ENCODE peak calls at places on chromosomes 6 and 20, in eight cellular contexts. One of them, this sample, is unnamed.

GRCh38 chr6:45709834-45710233 is 305.8 kb downstream of the CLIC5 start:
- DNase-seq in NCI-H2171: no peak
- DNase-seq in substantia nigra: no peak
- DNase-seq in activated CD4-positive, alpha-beta T cell treated with anti-CD3 and anti-CD28 coated beads for 24 hours: peak
- DNase-seq in iPS DF 19.7: no peak
- DNase-seq in Ammon's horn: no peak
- DNase-seq in NCI-H1694 treated with DMSO at 0.1 percent for 48 hours: no peak
- DNase-seq in fibroblast of pulmonary artery: peak
- DNase-seq in this sample: no peak

GRCh38 chr20:17481661-17482060 is 49.5 kb downstream of the BFSP1 start:
- DNase-seq in NCI-H2171: no peak
- DNase-seq in substantia nigra: no peak
- DNase-seq in activated CD4-positive, alpha-beta T cell treated with anti-CD3 and anti-CD28 coated beads for 24 hours: no peak
- DNase-seq in iPS DF 19.7: no peak
- DNase-seq in Ammon's horn: no peak
- DNase-seq in NCI-H1694 treated with DMSO at 0.1 percent for 48 hours: no peak
- DNase-seq in fibroblast of pulmonary artery: no peak
- DNase-seq in this sample: no peak

GRCh38 chr6:53986165-53986720 is 125.0 kb upstream of the MLIP start:
- DNase-seq in NCI-H2171: no peak
- DNase-seq in substantia nigra: no peak
- DNase-seq in activated CD4-positive, alpha-beta T cell treated with anti-CD3 and anti-CD28 coated beads for 24 hours: no peak
- DNase-seq in iPS DF 19.7: no peak
- DNase-seq in Ammon's horn: peak
- DNase-seq in NCI-H1694 treated with DMSO at 0.1 percent for 48 hours: peak
- DNase-seq in fibroblast of pulmonary artery: peak
- DNase-seq in this sample: peak

GRCh38 chr20:61915101-61915500 is 150.6 kb downstream of the TAF4 start:
- DNase-seq in NCI-H2171: no peak
- DNase-seq in substantia nigra: no peak
- DNase-seq in activated CD4-positive, alpha-beta T cell treated with anti-CD3 and anti-CD28 coated beads for 24 hours: no peak
- DNase-seq in iPS DF 19.7: no peak
- DNase-seq in Ammon's horn: no peak
- DNase-seq in NCI-H1694 treated with DMSO at 0.1 percent for 48 hours: no peak
- DNase-seq in fibroblast of pulmonary artery: no peak
- DNase-seq in this sample: no peak

GRCh38 chr6:106631356-106631755 is 2.0 kb downstream of the QRSL1 start:
- DNase-seq in NCI-H2171: no peak
- DNase-seq in substantia nigra: no peak
- DNase-seq in activated CD4-positive, alpha-beta T cell treated with anti-CD3 and anti-CD28 coated beads for 24 hours: no peak
- DNase-seq in iPS DF 19.7: no peak
- DNase-seq in Ammon's horn: no peak
- DNase-seq in NCI-H1694 treated with DMSO at 0.1 percent for 48 hours: no peak
- DNase-seq in fibroblast of pulmonary artery: peak
- DNase-seq in this sample: peak

GRCh38 chr6:31901415-31901952 is 402 bp downstream of the ZBTB12 start:
- DNase-seq in NCI-H2171: peak
- DNase-seq in substantia nigra: peak
- DNase-seq in activated CD4-positive, alpha-beta T cell treated with anti-CD3 and anti-CD28 coated beads for 24 hours: peak
- DNase-seq in iPS DF 19.7: no peak
- DNase-seq in Ammon's horn: peak
- DNase-seq in NCI-H1694 treated with DMSO at 0.1 percent for 48 hours: no peak
- DNase-seq in fibroblast of pulmonary artery: peak
- DNase-seq in this sample: peak

GRCh38 chr6:514396-514973 is 122.9 kb downstream of the IRF4 start:
- DNase-seq in NCI-H2171: no peak
- DNase-seq in substantia nigra: no peak
- DNase-seq in activated CD4-positive, alpha-beta T cell treated with anti-CD3 and anti-CD28 coated beads for 24 hours: no peak
- DNase-seq in iPS DF 19.7: no peak
- DNase-seq in Ammon's horn: no peak
- DNase-seq in NCI-H1694 treated with DMSO at 0.1 percent for 48 hours: no peak
- DNase-seq in fibroblast of pulmonary artery: no peak
- DNase-seq in this sample: no peak

GRCh38 chr20:37328149-37328945 is 17.6 kb upstream of the SRC start:
- DNase-seq in NCI-H2171: no peak
- DNase-seq in substantia nigra: no peak
- DNase-seq in activated CD4-positive, alpha-beta T cell treated with anti-CD3 and anti-CD28 coated beads for 24 hours: no peak
- DNase-seq in iPS DF 19.7: no peak
- DNase-seq in Ammon's horn: no peak
- DNase-seq in NCI-H1694 treated with DMSO at 0.1 percent for 48 hours: no peak
- DNase-seq in fibroblast of pulmonary artery: no peak
- DNase-seq in this sample: no peak

GRCh38 chr20:16978497-16978896 is 230.3 kb downstream of the OTOR start:
- DNase-seq in NCI-H2171: no peak
- DNase-seq in substantia nigra: no peak
- DNase-seq in activated CD4-positive, alpha-beta T cell treated with anti-CD3 and anti-CD28 coated beads for 24 hours: no peak
- DNase-seq in iPS DF 19.7: no peak
- DNase-seq in Ammon's horn: no peak
- DNase-seq in NCI-H1694 treated with DMSO at 0.1 percent for 48 hours: no peak
- DNase-seq in fibroblast of pulmonary artery: no peak
- DNase-seq in this sample: no peak

GRCh38 chr6:109944448-109944847 is 33.7 kb upstream of the GPR6 start:
- DNase-seq in NCI-H2171: no peak
- DNase-seq in substantia nigra: no peak
- DNase-seq in activated CD4-positive, alpha-beta T cell treated with anti-CD3 and anti-CD28 coated beads for 24 hours: no peak
- DNase-seq in iPS DF 19.7: peak
- DNase-seq in Ammon's horn: no peak
- DNase-seq in NCI-H1694 treated with DMSO at 0.1 percent for 48 hours: no peak
- DNase-seq in fibroblast of pulmonary artery: no peak
- DNase-seq in this sample: no peak

GRCh38 chr6:145028144-145028818 is 707.0 kb downstream of the EPM2A start:
- DNase-seq in NCI-H2171: no peak
- DNase-seq in substantia nigra: no peak
- DNase-seq in activated CD4-positive, alpha-beta T cell treated with anti-CD3 and anti-CD28 coated beads for 24 hours: no peak
- DNase-seq in iPS DF 19.7: peak
- DNase-seq in Ammon's horn: peak
- DNase-seq in NCI-H1694 treated with DMSO at 0.1 percent for 48 hours: no peak
- DNase-seq in fibroblast of pulmonary artery: peak
- DNase-seq in this sample: peak

GRCh38 chr6:18034798-18035202 is 47.4 kb upstream of the KIF13A start:
- DNase-seq in NCI-H2171: no peak
- DNase-seq in substantia nigra: no peak
- DNase-seq in activated CD4-positive, alpha-beta T cell treated with anti-CD3 and anti-CD28 coated beads for 24 hours: no peak
- DNase-seq in iPS DF 19.7: no peak
- DNase-seq in Ammon's horn: no peak
- DNase-seq in NCI-H1694 treated with DMSO at 0.1 percent for 48 hours: no peak
- DNase-seq in fibroblast of pulmonary artery: peak
- DNase-seq in this sample: peak

GRCh38 chr6:36479256-36479655 is 36.5 kb downstream of the KCTD20 start:
- DNase-seq in NCI-H2171: no peak
- DNase-seq in substantia nigra: no peak
- DNase-seq in activated CD4-positive, alpha-beta T cell treated with anti-CD3 and anti-CD28 coated beads for 24 hours: no peak
- DNase-seq in iPS DF 19.7: no peak
- DNase-seq in Ammon's horn: no peak
- DNase-seq in NCI-H1694 treated with DMSO at 0.1 percent for 48 hours: no peak
- DNase-seq in fibroblast of pulmonary artery: no peak
- DNase-seq in this sample: no peak

GRCh38 chr6:56637640-56638039 is 5.0 kb downstream of the DST start:
- DNase-seq in NCI-H2171: no peak
- DNase-seq in substantia nigra: no peak
- DNase-seq in activated CD4-positive, alpha-beta T cell treated with anti-CD3 and anti-CD28 coated beads for 24 hours: no peak
- DNase-seq in iPS DF 19.7: peak
- DNase-seq in Ammon's horn: peak
- DNase-seq in NCI-H1694 treated with DMSO at 0.1 percent for 48 hours: peak
- DNase-seq in fibroblast of pulmonary artery: peak
- DNase-seq in this sample: peak

GRCh38 chr6:42294759-42295158 is 77.1 kb upstream of the MRPS10 start:
- DNase-seq in NCI-H2171: no peak
- DNase-seq in substantia nigra: no peak
- DNase-seq in activated CD4-positive, alpha-beta T cell treated with anti-CD3 and anti-CD28 coated beads for 24 hours: no peak
- DNase-seq in iPS DF 19.7: no peak
- DNase-seq in Ammon's horn: no peak
- DNase-seq in NCI-H1694 treated with DMSO at 0.1 percent for 48 hours: no peak
- DNase-seq in fibroblast of pulmonary artery: peak
- DNase-seq in this sample: peak

GRCh38 chr20:17910828-17911294 is 57.7 kb downstream of the SNX5 start:
- DNase-seq in NCI-H2171: no peak
- DNase-seq in substantia nigra: no peak
- DNase-seq in activated CD4-positive, alpha-beta T cell treated with anti-CD3 and anti-CD28 coated beads for 24 hours: no peak
- DNase-seq in iPS DF 19.7: no peak
- DNase-seq in Ammon's horn: no peak
- DNase-seq in NCI-H1694 treated with DMSO at 0.1 percent for 48 hours: no peak
- DNase-seq in fibroblast of pulmonary artery: peak
- DNase-seq in this sample: peak

GRCh38 chr6:99288668-99289067 is 60.8 kb downstream of the FAXC start:
- DNase-seq in NCI-H2171: no peak
- DNase-seq in substantia nigra: no peak
- DNase-seq in activated CD4-positive, alpha-beta T cell treated with anti-CD3 and anti-CD28 coated beads for 24 hours: no peak
- DNase-seq in iPS DF 19.7: no peak
- DNase-seq in Ammon's horn: no peak
- DNase-seq in NCI-H1694 treated with DMSO at 0.1 percent for 48 hours: no peak
- DNase-seq in fibroblast of pulmonary artery: no peak
- DNase-seq in this sample: no peak